ENCODE peak calls at places on chromosomes 6 and 20, in eight cellular contexts. B is fibroblast of lung, J is SK-N-SH, A is HCT116, Y is GM12878, X is GM23248, O is astrocyte, C is mammary epithelial cell. F is an unnamed sample.

GRCh38 chr6:5871296-5871695 is 135.4 kb downstream of the NRN1 start:
- DNase-seq in Y (peak; percentile 34), X (no peak), B (no peak), O (no peak), A (no peak), J (no peak), C (no peak), F (peak; percentile 2)

GRCh38 chr20:46348231-46348803 is 40.0 kb upstream of the CDH22 start:
- DNase-seq in J (no peak), C (no peak), Y (no peak), X (peak; percentile 66), O (no peak), B (no peak), A (no peak), F (no peak)

GRCh38 chr6:18307006-18307405 is 42.7 kb upstream of the DEK start:
- DNase-seq in J (no peak), Y (no peak), B (peak; percentile 89), A (no peak), C (peak; percentile 58), O (peak; percentile 86), X (peak; percentile 64), F (no peak)

GRCh38 chr20:29497261-29497671 is 1760.2 kb upstream of the DEFB115 start:
- DNase-seq in Y (no peak), A (no peak), O (no peak), C (no peak), B (no peak), X (peak; percentile 5), J (peak; percentile 91), F (peak; percentile 40)

GRCh38 chr6:27791182-27791939 is 120.8 kb downstream of the OR2B2 start:
- DNase-seq in A (peak; percentile 75), B (peak; percentile 79), O (peak; percentile 69), J (peak; percentile 59), Y (no peak), C (peak; percentile 85), X (peak; percentile 81), F (peak; percentile 53)

GRCh38 chr20:51008718-51009117 is 14.2 kb downstream of the KCNG1 start:
- DNase-seq in A (no peak), J (no peak), O (no peak), X (no peak), B (no peak), C (no peak), Y (no peak), F (peak; percentile 41)

GRCh38 chr6:159311618-159312017 is 142.4 kb downstream of the FNDC1 start:
- DNase-seq in O (no peak), C (peak; percentile 21), Y (no peak), A (no peak), J (no peak), X (peak; percentile 69), B (peak; percentile 14), F (no peak)

GRCh38 chr6:63543982-63544381 is 28.3 kb upstream of the LOC128125822 start:
- DNase-seq in C (no peak), A (no peak), O (no peak), J (no peak), B (no peak), Y (no peak), X (no peak), F (no peak)

GRCh38 chr6:138227316-138227781 is 9.1 kb upstream of the PBOV1 start:
- DNase-seq in Y (no peak), J (no peak), C (no peak), O (no peak), B (no peak), A (no peak), X (no peak), F (peak; percentile 44)

GRCh38 chr6:52815167-52816092 is 11.8 kb upstream of the GSTA1 start:
- DNase-seq in B (peak; percentile 36), Y (no peak), C (peak; percentile 31), O (peak; percentile 12), X (peak; percentile 67), J (peak; percentile 67), A (peak; percentile 48), F (peak; percentile 59)

GRCh38 chr20:50540620-50541605 is 30.7 kb downstream of the PTPN1 start:
- DNase-seq in A (peak; percentile 91), B (peak; percentile 99), X (peak; percentile 71), J (no peak), O (peak; percentile 99), Y (no peak), C (peak; percentile 64), F (no peak)

GRCh38 chr20:14687317-14687716 is 349.9 kb upstream of the FLRT3 start:
- DNase-seq in B (no peak), A (no peak), J (no peak), Y (no peak), O (no peak), X (peak; percentile 44), C (peak; percentile 72), F (no peak)

GRCh38 chr20:44182135-44182765 is 4.7 kb downstream of the JPH2 start:
- DNase-seq in C (no peak), Y (no peak), O (no peak), B (no peak), J (no peak), A (no peak), X (no peak), F (no peak)

GRCh38 chr20:23917024-23917725 is 37.6 kb upstream of the CST5 start:
- DNase-seq in A (no peak), O (no peak), C (no peak), B (no peak), X (no peak), J (no peak), Y (no peak), F (no peak)

GRCh38 chr6:128686084-128686483 is 165.7 kb upstream of the PTPRK start:
- DNase-seq in B (no peak), J (no peak), A (no peak), C (no peak), O (no peak), X (no peak), Y (no peak), F (no peak)

GRCh38 chr6:2850480-2851150 is 9.0 kb upstream of the SERPINB1 start:
- DNase-seq in Y (no peak), B (peak; percentile 71), O (peak; percentile 60), X (peak; percentile 47), J (no peak), C (no peak), A (no peak), F (peak; percentile 1)

GRCh38 chr6:88294702-88295101 is 128.6 kb upstream of the CNR1 start:
- DNase-seq in O (no peak), A (no peak), C (no peak), J (no peak), B (no peak), X (no peak), Y (no peak), F (no peak)

GRCh38 chr6:84739866-84740208 is 24.6 kb downstream of the TBX18 start:
- DNase-seq in C (peak; percentile 93), Y (no peak), O (peak; percentile 3), A (no peak), X (peak; percentile 56), J (no peak), B (peak; percentile 11), F (no peak)

GRCh38 chr6:60991427-60992028 is 1294.5 kb downstream of the KHDRBS2 start:
- DNase-seq in A (no peak), Y (no peak), C (no peak), B (no peak), J (no peak), O (no peak), X (no peak), F (no peak)

GRCh38 chr6:4936681-4937041 is 67.2 kb downstream of the RPP40 start:
- DNase-seq in X (peak; percentile 62), B (peak; percentile 68), A (no peak), O (peak; percentile 61), Y (no peak), J (peak; percentile 62), C (no peak), F (no peak)

GRCh38 chr6:98586163-98586562 is 248.2 kb upstream of the POU3F2 start:
- DNase-seq in Y (no peak), A (no peak), C (no peak), O (no peak), J (no peak), X (no peak), B (no peak), F (no peak)

GRCh38 chr6:35427435-35427834 is 24.7 kb upstream of the FANCE start:
- DNase-seq in B (no peak), A (no peak), C (no peak), O (no peak), X (no peak), Y (no peak), J (no peak), F (no peak)
- H3K36me3 ChIP-seq in B (peaks cover 22% of the 10 kb centered on the region), A (peaks cover 5% of the 10 kb centered on the region), C (peaks cover 3% of the 10 kb centered on the region), O (peaks cover 8% of the 10 kb centered on the region), X (peaks cover 11% of the 10 kb centered on the region), Y (no peaks in the 10 kb centered on the region), J (peaks cover 9% of the 10 kb centered on the region), F (no peaks in the 10 kb centered on the region)

DNA sequence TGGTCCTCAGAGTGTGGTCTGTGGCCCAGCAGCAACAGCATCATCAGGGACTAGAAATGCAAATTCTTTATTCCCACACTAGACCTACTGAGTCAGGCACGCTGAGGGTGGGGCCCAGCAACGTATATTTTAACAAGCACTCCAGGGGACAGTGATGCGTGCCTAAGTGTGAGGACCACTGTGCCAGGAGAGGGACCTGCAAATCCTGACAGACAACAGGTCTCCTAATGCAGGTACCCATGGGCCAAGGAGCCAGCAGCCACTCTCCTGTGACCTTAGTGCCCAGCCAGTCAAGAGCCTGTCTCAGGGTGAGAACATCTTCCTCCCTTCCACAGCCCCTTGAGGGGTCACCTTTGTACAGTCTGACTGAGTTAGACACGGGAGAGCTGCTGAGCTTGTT is 8.0 kb upstream of the MYLK2 start:
- DNase-seq in X (no peak), Y (no peak), A (no peak), O (no peak), J (no peak), B (no peak), C (no peak), F (no peak)
- H3K27ac ChIP-seq in X (no peak overlapping the region), Y (no peak overlapping the region), A (no peak overlapping the region), O (no peak overlapping the region), J (no peak overlapping the region), B (no peak overlapping the region), C (no peak overlapping the region), F (no peak overlapping the region)

DNA sequence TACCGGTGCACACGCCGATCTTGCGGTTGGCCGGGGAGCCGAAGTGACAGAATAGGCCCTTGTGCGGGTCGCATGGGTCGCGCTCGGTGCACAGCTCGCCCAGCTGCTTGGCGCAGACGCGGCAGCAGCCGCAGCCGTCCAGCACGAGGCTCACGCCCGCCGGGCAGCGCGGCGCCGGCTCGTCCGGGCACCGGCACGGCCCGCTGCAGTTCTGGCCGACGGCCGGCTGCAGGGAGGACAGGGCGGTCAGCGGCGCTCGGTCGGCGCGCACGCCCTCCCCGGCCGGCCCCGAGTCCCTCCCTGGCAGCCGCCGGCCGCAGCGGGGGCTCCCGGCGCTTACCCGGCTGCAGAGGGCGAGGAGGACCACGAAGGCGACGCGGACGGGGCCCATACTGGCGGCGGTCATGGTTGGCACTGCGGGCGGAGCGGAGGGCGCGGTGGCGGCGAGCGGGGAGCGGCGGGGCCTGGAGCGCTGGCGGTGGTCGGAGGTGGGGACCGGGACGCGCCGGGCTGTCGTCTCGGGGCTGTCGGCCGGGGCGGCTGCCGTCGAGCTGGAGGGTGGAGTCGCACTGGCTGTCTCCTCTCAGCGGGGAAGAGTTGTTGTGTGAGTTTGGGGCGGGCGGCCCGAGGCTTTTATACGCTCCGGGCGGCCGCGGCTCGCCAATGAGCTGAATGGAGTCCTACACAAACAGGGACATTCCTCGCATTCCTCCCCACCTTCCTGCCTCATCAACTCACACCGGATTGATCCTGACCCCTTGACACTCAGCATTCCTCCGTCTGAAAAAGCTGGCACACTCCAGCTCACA is at the start of gene CCN2:
- DNase-seq in Y (no peak), A (peak; percentile 48), B (peak; percentile 99), C (peak; percentile 89), X (peak; percentile 94), J (peak; percentile 57), O (peak; percentile 99), F (peak; percentile 86)
- H3K9ac ChIP-seq in Y (no peak within 1 kb of the TSS), A (peak within 1 kb of the TSS; percentile 52), B (peak within 1 kb of the TSS; percentile 92), C (peak within 1 kb of the TSS; percentile 48), X (peak within 1 kb of the TSS; percentile 93), J (peak within 1 kb of the TSS; percentile 98), O (peak within 1 kb of the TSS; percentile 98), F (peak within 1 kb of the TSS; percentile 93)

GRCh38 chr20:40612247-40612646 is 76.8 kb downstream of the MAFB start:
- DNase-seq in C (no peak), J (no peak), B (no peak), A (no peak), O (no peak), X (no peak), Y (no peak), F (no peak)
- H3K36me3 ChIP-seq in C (no peaks in the 10 kb centered on the region), J (no peaks in the 10 kb centered on the region), B (no peaks in the 10 kb centered on the region), A (no peaks in the 10 kb centered on the region), O (no peaks in the 10 kb centered on the region), X (no peaks in the 10 kb centered on the region), Y (no peaks in the 10 kb centered on the region), F (no peaks in the 10 kb centered on the region)

F was measured in colonic mucosa.